ENCODE peak calls at places on chromosomes 2 and 18, in seven cellular contexts. N, X, B, T, R, Q and L are unnamed samples.

GRCh38 chr2:120761164-120761861 is 25.6 kb downstream of the GLI2 start:
- DNase-seq in N (peak; percentile 25), X (no peak), B (no peak), T (no peak), R (no peak), Q (no peak), L (no peak)

GRCh38 chr2:147173186-147173575 is 671.6 kb upstream of the ACVR2A start:
- DNase-seq in N (no peak), X (no peak), B (no peak), T (no peak), R (peak; percentile 65), Q (no peak), L (no peak)

GRCh38 chr2:138037090-138037489 is 72.8 kb downstream of the HNMT start:
- DNase-seq in N (no peak), X (no peak), B (no peak), T (no peak), R (no peak), Q (no peak), L (no peak)

GRCh38 chr2:101625387-101625786 is 72.1 kb upstream of the MAP4K4 start:
- DNase-seq in N (no peak), X (peak; percentile 7), B (no peak), T (no peak), R (no peak), Q (no peak), L (no peak)

GRCh38 chr2:159290289-159290907 is 3.9 kb upstream of the WDSUB1 start:
- DNase-seq in N (no peak), X (peak; percentile 94), B (no peak), T (no peak), R (peak; percentile 82), Q (no peak), L (peak; percentile 81)

GRCh38 chr18:13940326-13940725 is 25.0 kb upstream of the MC2R start:
- DNase-seq in N (no peak), X (no peak), B (no peak), T (no peak), R (no peak), Q (no peak), L (no peak)

GRCh38 chr2:7467782-7468447 is 550.7 kb downstream of the RNF144A start:
- DNase-seq in N (no peak), X (no peak), B (no peak), T (no peak), R (no peak), Q (no peak), L (no peak)

GRCh38 chr2:230868947-230869690 is 4.4 kb downstream of the ITM2C start:
- DNase-seq in N (no peak), X (no peak), B (peak; percentile 72), T (no peak), R (peak; percentile 6), Q (peak; percentile 53), L (peak; percentile 42)

GRCh38 chr2:42801388-42801787 is 9.0 kb upstream of the HAAO start:
- DNase-seq in N (no peak), X (peak; percentile 9), B (no peak), T (no peak), R (peak; percentile 76), Q (no peak), L (no peak)

GRCh38 chr2:230627806-230628724 is 84.6 kb upstream of the CAB39 start:
- DNase-seq in N (no peak), X (peak; percentile 78), B (peak; percentile 26), T (no peak), R (no peak), Q (no peak), L (no peak)

GRCh38 chr2:22800422-22800821 is 584.6 kb upstream of the KLHL29 start:
- DNase-seq in N (peak; percentile 49), X (no peak), B (no peak), T (peak; percentile 50), R (no peak), Q (peak; percentile 53), L (no peak)

GRCh38 chr2:97751752-97752151 is 38.4 kb downstream of the ZAP70 start:
- DNase-seq in N (no peak), X (peak; percentile 53), B (peak; percentile 47), T (no peak), R (no peak), Q (no peak), L (peak; percentile 66)

GRCh38 chr2:173775440-173775839 is 189.7 kb downstream of the SP3 start:
- DNase-seq in N (no peak), X (no peak), B (no peak), T (no peak), R (no peak), Q (peak; percentile 16), L (no peak)

GRCh38 chr2:71607490-71607889 is 154.1 kb downstream of the DYSF start:
- DNase-seq in N (peak; percentile 10), X (no peak), B (no peak), T (no peak), R (no peak), Q (peak; percentile 32), L (no peak)

GRCh38 chr2:46846454-46846990 is 69.1 kb downstream of the MCFD2 start:
- DNase-seq in N (no peak), X (no peak), B (no peak), T (no peak), R (no peak), Q (no peak), L (no peak)

DNA sequence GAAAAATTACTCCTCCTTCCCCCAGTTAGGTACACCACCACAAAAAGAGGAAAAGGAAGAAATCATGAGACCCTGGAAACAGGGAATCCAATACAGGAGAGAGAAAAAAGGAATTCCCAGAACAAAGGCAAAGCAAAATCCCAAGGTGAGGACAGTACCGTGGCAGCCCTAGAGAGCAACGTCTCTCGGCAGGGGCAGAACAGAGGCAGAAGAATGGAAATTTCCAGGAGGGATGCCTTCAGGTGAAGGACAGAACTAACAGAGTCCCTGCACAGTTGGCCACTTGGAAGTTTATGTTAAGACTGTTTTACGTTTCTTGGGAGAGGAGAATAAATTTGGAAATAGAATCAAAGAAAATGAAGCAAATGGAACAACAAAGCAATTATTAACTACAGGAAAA is 27.7 kb downstream of the GRB14 start:
- DNase-seq in N (peak; percentile 43), X (no peak), B (peak; percentile 57), T (no peak), R (no peak), Q (no peak), L (no peak)
- H3K4me2 ChIP-seq in N (no peak overlapping the region), X (no peak overlapping the region), B (no peak overlapping the region), T (no peak overlapping the region), R (no peak overlapping the region), Q (peak overlapping the region; percentile 33), L (no peak overlapping the region)

GRCh38 chr18:56139792-56140254 is 498.6 kb downstream of the TXNL1 start:
- DNase-seq in N (no peak), X (peak; percentile 95), B (no peak), T (no peak), R (no peak), Q (no peak), L (peak; percentile 17)
- H3K4ac ChIP-seq in N (no peak overlapping the region), X (peak overlapping the region; percentile 96), B (no peak overlapping the region), T (no peak overlapping the region), R (no peak overlapping the region), Q (no peak overlapping the region), L (no peak overlapping the region)

GRCh38 chr2:70061317-70061716 is 26.0 kb upstream of the PCBP1 start:
- DNase-seq in N (no peak), X (no peak), B (no peak), T (no peak), R (peak; percentile 46), Q (no peak), L (no peak)

GRCh38 chr2:70068119-70068518 is 19.2 kb upstream of the PCBP1 start:
- DNase-seq in N (no peak), X (peak; percentile 16), B (no peak), T (no peak), R (no peak), Q (no peak), L (no peak)

GRCh38 chr2:70062270-70062669 is 25.0 kb upstream of the PCBP1 start:
- DNase-seq in N (no peak), X (no peak), B (no peak), T (no peak), R (no peak), Q (no peak), L (no peak)
- H3K4me2 ChIP-seq in N (no peak overlapping the region), X (no peak overlapping the region), B (no peak overlapping the region), T (no peak overlapping the region), R (no peak overlapping the region), Q (no peak overlapping the region), L (no peak overlapping the region)

GRCh38 chr2:27356056-27356381 is 545 bp downstream of the GTF3C2 start:
- DNase-seq in N (no peak), X (peak; percentile 53), B (peak; percentile 76), T (no peak), R (peak; percentile 51), Q (peak; percentile 69), L (peak; percentile 83)
- H3K4ac ChIP-seq in N (peak overlapping the region; percentile 56), X (peak overlapping the region; percentile 95), B (peak overlapping the region; percentile 28), T (peak overlapping the region; percentile 95), R (peak overlapping the region; percentile 77), Q (no peak overlapping the region), L (peak overlapping the region; percentile 27)

GRCh38 chr2:234695981-234696380 is 199.1 kb upstream of the ARL4C start:
- DNase-seq in N (no peak), X (no peak), B (no peak), T (no peak), R (peak; percentile 92), Q (no peak), L (no peak)
- H3K4me2 ChIP-seq in N (no peak overlapping the region), X (no peak overlapping the region), B (no peak overlapping the region), T (no peak overlapping the region), R (no peak overlapping the region), Q (no peak overlapping the region), L (no peak overlapping the region)

GRCh38 chr2:27247893-27248292 is 15.0 kb downstream of the SLC30A3 start:
- DNase-seq in N (no peak), X (no peak), B (no peak), T (no peak), R (no peak), Q (no peak), L (no peak)
- H3K4ac ChIP-seq in N (no peak overlapping the region), X (no peak overlapping the region), B (no peak overlapping the region), T (no peak overlapping the region), R (no peak overlapping the region), Q (no peak overlapping the region), L (no peak overlapping the region)